ENCODE peak calls at places on chromosomes 2 and 18, in nine cellular contexts. E is transverse colon, S is K562, F is GM12878, Q is prostate gland, K is right lobe of liver, O is tibial nerve, J is H1, W is A549. U is an unnamed sample.

GRCh38 chr2:218396688-218397501 is 2.8 kb upstream of the CTDSP1 start:
- DNase-seq in E (peak), S (peak), F (no peak), Q (peak), K (peak), O (peak), J (peak), W (peak), U (peak)

GRCh38 chr2:27356056-27356381 is 545 bp downstream of the GTF3C2 start:
- DNase-seq in E (peak), S (peak), F (no peak), Q (no peak), K (peak), O (no peak), J (peak), W (peak), U (peak)

GRCh38 chr2:1739961-1740713 is 4.2 kb downstream of the PXDN start:
- DNase-seq in E (no peak), S (no peak), F (no peak), Q (no peak), K (no peak), O (no peak), J (peak), W (no peak), U (no peak)

GRCh38 chr18:58338961-58339722 is 289.7 kb downstream of the ALPK2 start:
- DNase-seq in E (no peak), S (no peak), F (no peak), Q (no peak), K (no peak), O (no peak), J (peak), W (no peak), U (no peak)

GRCh38 chr18:55088000-55088401 is 128.7 kb upstream of the CCDC68 start:
- DNase-seq in E (no peak), S (no peak), F (no peak), Q (no peak), K (no peak), O (no peak), J (no peak), W (no peak), U (no peak)

GRCh38 chr2:137190411-137191190 is 425.3 kb downstream of the THSD7B start:
- DNase-seq in E (no peak), S (no peak), F (no peak), Q (no peak), K (no peak), O (no peak), J (no peak), W (no peak), U (no peak)

GRCh38 chr18:25253779-25254178 is 98.2 kb downstream of the ZNF521 start:
- DNase-seq in E (no peak), S (no peak), F (no peak), Q (no peak), K (no peak), O (no peak), J (no peak), W (no peak), U (no peak)

GRCh38 chr2:222272446-222273035 is 26.3 kb downstream of the PAX3 start:
- DNase-seq in E (no peak), S (no peak), F (no peak), Q (no peak), K (no peak), O (no peak), J (no peak), W (no peak), U (no peak)

GRCh38 chr2:220198911-220199310 is 571.5 kb downstream of the SLC4A3 start:
- DNase-seq in E (no peak), S (no peak), F (no peak), Q (peak), K (no peak), O (peak), J (no peak), W (peak), U (no peak)

GRCh38 chr2:60463249-60463648 is 90.2 kb downstream of the BCL11A start:
- DNase-seq in E (no peak), S (no peak), F (no peak), Q (no peak), K (no peak), O (no peak), J (no peak), W (no peak), U (no peak)

GRCh38 chr2:103121106-103121505 is 359.3 kb downstream of the TMEM182 start:
- DNase-seq in E (no peak), S (no peak), F (no peak), Q (no peak), K (no peak), O (no peak), J (no peak), W (no peak), U (no peak)

GRCh38 chr18:8562065-8562464 is 47.2 kb upstream of the RAB12 start:
- DNase-seq in E (no peak), S (no peak), F (no peak), Q (no peak), K (no peak), O (no peak), J (no peak), W (no peak), U (no peak)

GRCh38 chr2:176206677-176207076 is 18.2 kb downstream of the HOXD1 start:
- DNase-seq in E (no peak), S (no peak), F (no peak), Q (no peak), K (no peak), O (no peak), J (no peak), W (no peak), U (no peak)

GRCh38 chr18:79493801-79494211 is 98.1 kb downstream of the NFATC1 start:
- DNase-seq in E (no peak), S (no peak), F (no peak), Q (no peak), K (peak), O (no peak), J (no peak), W (no peak), U (no peak)

GRCh38 chr18:44579028-44579692 is 101.5 kb upstream of the SETBP1 start:
- DNase-seq in E (no peak), S (peak), F (no peak), Q (no peak), K (no peak), O (no peak), J (no peak), W (peak), U (no peak)

GRCh38 chr2:24971300-24971549 is 530 bp downstream of the DNAJC27 start:
- DNase-seq in E (no peak), S (no peak), F (no peak), Q (peak), K (no peak), O (no peak), J (no peak), W (peak), U (peak)

GRCh38 chr2:166344286-166345113 is 31.2 kb downstream of the SCN9A start:
- DNase-seq in E (no peak), S (peak), F (no peak), Q (no peak), K (no peak), O (no peak), J (no peak), W (no peak), U (no peak)

GRCh38 chr2:42828487-42829416 is 36.4 kb upstream of the HAAO start:
- DNase-seq in E (peak), S (peak), F (peak), Q (peak), K (peak), O (peak), J (peak), W (peak), U (no peak)
- TF ChIP-seq POLR2A in E (no peak), S (no peak), F (no peak), Q (no peak), K (no peak), O (no peak), J (no peak), W (no peak), U (no peak)

DNA sequence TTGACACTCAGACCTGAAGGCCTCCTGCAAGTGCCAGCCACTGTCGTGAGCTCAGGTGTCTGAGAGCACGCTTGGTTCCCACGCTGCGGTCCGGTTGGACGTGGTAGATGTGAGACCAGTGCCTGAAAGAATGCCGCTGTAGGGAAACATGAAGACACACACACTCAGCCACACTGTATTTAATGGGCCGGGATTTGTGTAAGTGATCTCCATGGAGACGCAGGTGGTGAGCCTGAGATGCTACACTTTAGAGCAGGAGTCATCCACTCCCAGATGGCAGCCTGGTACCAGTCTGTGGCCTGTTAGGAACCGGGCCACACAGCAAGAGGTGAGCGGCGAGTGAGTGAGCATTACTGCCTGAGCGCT is 311.4 kb downstream of the GBX2 start:
- DNase-seq in E (no peak), S (no peak), F (no peak), Q (no peak), K (no peak), O (no peak), J (no peak), W (no peak), U (no peak)
- TF ChIP-seq POLR2A in E (no peak), S (no peak), F (no peak), Q (no peak), K (no peak), O (no peak), J (no peak), W (no peak), U (no peak)

GRCh38 chr2:20617892-20618467 is 32.9 kb downstream of the HS1BP3 start:
- DNase-seq in E (peak), S (peak), F (no peak), Q (peak), K (peak), O (peak), J (no peak), W (peak), U (peak)
- TF ChIP-seq POLR2A in E (peak), S (no peak), F (no peak), Q (no peak), K (peak), O (peak), J (no peak), W (peak), U (no peak)

GRCh38 chr2:10273215-10274175 is 29.2 kb upstream of the HPCAL1 start:
- DNase-seq in E (peak), S (peak), F (no peak), Q (no peak), K (peak), O (no peak), J (no peak), W (no peak), U (peak)

GRCh38 chr2:10269711-10270610 is 32.7 kb upstream of the HPCAL1 start:
- DNase-seq in E (peak), S (no peak), F (no peak), Q (no peak), K (peak), O (no peak), J (no peak), W (no peak), U (peak)

GRCh38 chr2:10271509-10271908 is 31.2 kb upstream of the HPCAL1 start:
- DNase-seq in E (peak), S (no peak), F (no peak), Q (no peak), K (peak), O (no peak), J (no peak), W (no peak), U (no peak)

GRCh38 chr2:10272464-10272863 is 30.2 kb upstream of the HPCAL1 start:
- DNase-seq in E (peak), S (peak), F (no peak), Q (no peak), K (peak), O (no peak), J (no peak), W (no peak), U (no peak)

DNA sequence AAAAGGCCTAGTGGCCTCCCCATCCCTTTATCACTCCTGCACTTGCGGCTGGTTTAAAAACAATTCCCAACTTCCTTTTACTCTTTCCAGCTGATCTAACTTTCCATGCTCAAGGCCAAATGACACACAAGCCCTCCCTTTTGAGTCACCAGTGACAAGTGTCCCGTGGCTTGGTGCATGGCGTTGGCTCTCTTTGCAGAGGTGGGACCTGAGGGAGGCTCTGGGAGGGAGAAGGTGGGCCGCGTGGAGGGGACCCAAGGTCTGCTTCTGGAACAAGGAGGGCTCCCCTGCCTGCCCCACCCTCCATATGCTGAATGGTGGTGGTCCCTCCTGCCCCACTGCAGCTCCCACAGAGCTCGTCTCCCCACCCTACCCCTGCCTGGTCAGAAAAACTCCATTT is 30.8 kb upstream of the HPCAL1 start:
- DNase-seq in E (peak), S (no peak), F (no peak), Q (no peak), K (peak), O (no peak), J (no peak), W (no peak), U (no peak)
- TF ChIP-seq POLR2A in E (no peak), S (no peak), F (no peak), Q (no peak), K (no peak), O (no peak), J (no peak), W (no peak), U (no peak)

GRCh38 chr18:35971661-35972196 is 750 bp upstream of the RMP24 start:
- DNase-seq in E (peak), S (no peak), F (no peak), Q (no peak), K (no peak), O (no peak), J (no peak), W (no peak), U (no peak)

GRCh38 chr18:35969676-35970075 is 2.8 kb upstream of the RMP24 start:
- DNase-seq in E (no peak), S (no peak), F (no peak), Q (no peak), K (no peak), O (no peak), J (no peak), W (no peak), U (no peak)

GRCh38 chr18:35973650-35974049 is 1.2 kb downstream of the RMP24 start:
- DNase-seq in E (no peak), S (no peak), F (no peak), Q (no peak), K (no peak), O (no peak), J (no peak), W (no peak), U (no peak)

GRCh38 chr18:35974181-35974580 is 1.7 kb downstream of the RMP24 start:
- DNase-seq in E (no peak), S (no peak), F (no peak), Q (no peak), K (no peak), O (no peak), J (no peak), W (no peak), U (no peak)

GRCh38 chr18:35972197-35973000 is at the start of gene RMP24:
- DNase-seq in E (peak), S (peak), F (peak), Q (peak), K (peak), O (peak), J (peak), W (peak), U (peak)
- TF ChIP-seq POLR2A in E (peak), S (peak), F (peak), Q (peak), K (peak), O (peak), J (peak), W (peak), U (no peak)

GRCh38 chr2:237450583-237450982 is 36.5 kb upstream of the MLPH start:
- DNase-seq in E (no peak), S (no peak), F (no peak), Q (no peak), K (no peak), O (no peak), J (no peak), W (no peak), U (no peak)

GRCh38 chr2:237448171-237448570 is 34.2 kb upstream of the COL6A3 start:
- DNase-seq in E (no peak), S (no peak), F (no peak), Q (no peak), K (no peak), O (no peak), J (no peak), W (no peak), U (no peak)

GRCh38 chr2:237448626-237449025 is 34.7 kb upstream of the COL6A3 start:
- DNase-seq in E (no peak), S (no peak), F (no peak), Q (no peak), K (no peak), O (no peak), J (no peak), W (no peak), U (no peak)

GRCh38 chr2:237450108-237450507 is 36.1 kb upstream of the COL6A3 start:
- DNase-seq in E (no peak), S (no peak), F (no peak), Q (no peak), K (no peak), O (no peak), J (no peak), W (no peak), U (no peak)

GRCh38 chr2:237449193-237449797 is 35.3 kb upstream of the COL6A3 start:
- DNase-seq in E (no peak), S (no peak), F (no peak), Q (peak), K (no peak), O (peak), J (no peak), W (no peak), U (no peak)
- TF ChIP-seq POLR2A in E (no peak), S (no peak), F (no peak), Q (no peak), K (no peak), O (peak), J (no peak), W (no peak), U (no peak)

U was measured in breast epithelium.